ENCODE peak calls at places on chromosomes 5 and 9, in eight cellular contexts. S, N, Z, X, V, J, F and T are unnamed samples.

GRCh38 chr5:62587737-62588136 is 9.1 kb downstream of the LRRC70 start:
- DNase-seq in S (no peak), F (no peak), J (no peak), V (no peak), N (no peak), X (no peak), Z (no peak), T (no peak)

GRCh38 chr9:105264380-105264779 is 19.9 kb downstream of the SLC44A1 start:
- DNase-seq in V (no peak), X (no peak), S (no peak), F (no peak), Z (no peak), N (no peak), J (no peak), T (no peak)

GRCh38 chr5:133323464-133323863 is 271.7 kb downstream of the HSPA4 start:
- DNase-seq in Z (no peak), J (no peak), S (no peak), F (no peak), N (no peak), X (no peak), V (no peak), T (no peak)

GRCh38 chr9:547309-547708 is 294.2 kb upstream of the DMRT1 start:
- DNase-seq in J (no peak), Z (no peak), X (no peak), S (no peak), N (no peak), F (no peak), V (no peak), T (no peak)

GRCh38 chr9:129626079-129626943 is at the start of gene NTMT1:
- DNase-seq in Z (peak; percentile 82), J (peak; percentile 84), F (peak; percentile 97), X (peak; percentile 91), N (peak; percentile 74), S (no peak), V (peak; percentile 87), T (peak; percentile 96)

GRCh38 chr9:76180541-76180940 is 213.7 kb downstream of the RFK start:
- DNase-seq in F (no peak), X (no peak), Z (no peak), V (no peak), S (no peak), J (no peak), N (no peak), T (no peak)

GRCh38 chr9:88936132-88936531 is 55.1 kb upstream of the S1PR3 start:
- DNase-seq in S (no peak), F (no peak), J (no peak), V (no peak), N (no peak), Z (no peak), X (no peak), T (no peak)

GRCh38 chr9:121369595-121370265 is at the start of gene STOM:
- DNase-seq in Z (peak; percentile 13), X (peak; percentile 86), N (peak; percentile 93), V (peak; percentile 93), S (peak; percentile 76), F (peak; percentile 95), J (peak; percentile 51), T (peak; percentile 91)

GRCh38 chr5:175728885-175729828 is 71.3 kb downstream of the HRH2 start:
- DNase-seq in J (no peak), Z (no peak), F (no peak), V (no peak), N (peak; percentile 8), S (no peak), X (no peak), T (no peak)

GRCh38 chr5:177552839-177553455 is 1.4 kb downstream of the FAM193B start:
- DNase-seq in J (no peak), N (no peak), F (no peak), S (no peak), V (no peak), Z (no peak), X (no peak), T (no peak)

GRCh38 chr9:70257991-70258691 is 637 bp upstream of the SMC5 start:
- DNase-seq in X (peak; percentile 46), J (peak; percentile 4), F (peak; percentile 92), Z (no peak), V (no peak), N (peak; percentile 18), S (no peak), T (no peak)

GRCh38 chr5:129216001-129216400 is 121.5 kb downstream of the ISOC1 start:
- DNase-seq in X (no peak), J (no peak), F (no peak), V (no peak), S (no peak), Z (no peak), N (no peak), T (no peak)

GRCh38 chr5:10311595-10312425 is 4.1 kb upstream of the CMBL start:
- DNase-seq in V (no peak), N (no peak), Z (no peak), J (no peak), S (no peak), F (no peak), X (no peak), T (no peak)

GRCh38 chr9:119252671-119253299 is 116.5 kb downstream of the BRINP1 start:
- DNase-seq in V (no peak), X (no peak), F (no peak), Z (no peak), N (no peak), S (no peak), J (no peak), T (no peak)